ENCODE peak calls at places on chromosomes 5 and 9, in eight cellular contexts. X, N, M, G, E, Y, R and Q are unnamed samples.

GRCh38 chr5:124235576-124235975 is 510.9 kb downstream of the ZNF608 start:
- DNase-seq in X (no peak), N (no peak), M (no peak), G (no peak), E (no peak), Y (no peak), R (no peak), Q (no peak)

GRCh38 chr5:55429707-55430253 is 105.0 kb downstream of the PLPP1 start:
- DNase-seq in X (no peak), N (no peak), M (no peak), G (no peak), E (no peak), Y (no peak), R (no peak), Q (no peak)

GRCh38 chr5:82749453-82749852 is 327.7 kb downstream of the TMEM167A start:
- DNase-seq in X (no peak), N (no peak), M (no peak), G (no peak), E (no peak), Y (no peak), R (no peak), Q (no peak)

GRCh38 chr5:115414406-115415142 is 118.1 kb upstream of the CCDC112 start:
- DNase-seq in X (peak), N (no peak), M (no peak), G (no peak), E (no peak), Y (no peak), R (no peak), Q (peak)

GRCh38 chr9:77092536-77092935 is 73.1 kb downstream of the FOXB2 start:
- DNase-seq in X (no peak), N (no peak), M (no peak), G (no peak), E (no peak), Y (no peak), R (no peak), Q (no peak)

GRCh38 chr5:132457371-132458225 is 33.0 kb downstream of the IRF1 start:
- DNase-seq in X (no peak), N (peak), M (peak), G (no peak), E (no peak), Y (no peak), R (no peak), Q (no peak)

GRCh38 chr5:42467572-42467971 is 44.3 kb downstream of the GHR start:
- DNase-seq in X (no peak), N (no peak), M (no peak), G (no peak), E (no peak), Y (no peak), R (no peak), Q (no peak)

GRCh38 chr5:137822158-137822764 is 45.4 kb upstream of the MYOT start:
- DNase-seq in X (peak), N (no peak), M (peak), G (no peak), E (peak), Y (peak), R (no peak), Q (peak)

GRCh38 chr5:93622240-93622885 is 39.3 kb downstream of the NR2F1 start:
- DNase-seq in X (no peak), N (no peak), M (peak), G (no peak), E (no peak), Y (no peak), R (no peak), Q (no peak)

GRCh38 chr5:180367300-180367699 is 14.2 kb upstream of the GFPT2 start:
- DNase-seq in X (no peak), N (no peak), M (no peak), G (no peak), E (no peak), Y (no peak), R (no peak), Q (no peak)

GRCh38 chr5:4203146-4203545 is 607.5 kb downstream of the IRX1 start:
- DNase-seq in X (no peak), N (no peak), M (no peak), G (no peak), E (no peak), Y (no peak), R (no peak), Q (no peak)

GRCh38 chr9:98654247-98654646 is 54.5 kb downstream of the GABBR2 start:
- DNase-seq in X (no peak), N (no peak), M (no peak), G (no peak), E (no peak), Y (no peak), R (peak), Q (no peak)

GRCh38 chr5:119105971-119106370 is 35.1 kb downstream of the DMXL1 start:
- DNase-seq in X (no peak), N (no peak), M (no peak), G (no peak), E (no peak), Y (no peak), R (no peak), Q (no peak)

GRCh38 chr9:134679616-134680392 is 38.2 kb downstream of the COL5A1 start:
- DNase-seq in X (peak), N (no peak), M (no peak), G (no peak), E (no peak), Y (no peak), R (no peak), Q (no peak)

GRCh38 chr9:98518556-98518955 is 190.2 kb downstream of the GABBR2 start:
- DNase-seq in X (no peak), N (no peak), M (no peak), G (no peak), E (no peak), Y (no peak), R (no peak), Q (no peak)

GRCh38 chr5:113552620-113553019 is 39.1 kb downstream of the YTHDC2 start:
- DNase-seq in X (no peak), N (no peak), M (no peak), G (no peak), E (no peak), Y (no peak), R (no peak), Q (no peak)

GRCh38 chr5:140043508-140043872 is 391 bp upstream of the NRG2 start:
- DNase-seq in X (peak), N (no peak), M (no peak), G (no peak), E (peak), Y (no peak), R (no peak), Q (peak)

GRCh38 chr9:93950619-93951601 is 4.2 kb downstream of the BARX1 start:
- DNase-seq in X (peak), N (no peak), M (no peak), G (no peak), E (peak), Y (no peak), R (no peak), Q (peak)

GRCh38 chr5:60529001-60529400 is 171.0 kb downstream of the DEPDC1B start:
- DNase-seq in X (no peak), N (no peak), M (no peak), G (no peak), E (no peak), Y (no peak), R (no peak), Q (no peak)

GRCh38 chr5:72541501-72542235 is 34.5 kb upstream of the ZNF366 start:
- DNase-seq in X (no peak), N (no peak), M (no peak), G (no peak), E (no peak), Y (no peak), R (no peak), Q (no peak)

GRCh38 chr5:74679968-74680367 is 5.1 kb upstream of the HEXB start:
- DNase-seq in X (no peak), N (no peak), M (no peak), G (no peak), E (no peak), Y (no peak), R (no peak), Q (no peak)
- TF ChIP-seq CTCF in X (no peak), N (no peak), M (no peak), G (no peak), E (no peak), Y (no peak), R (no peak), Q (no peak)

DNA sequence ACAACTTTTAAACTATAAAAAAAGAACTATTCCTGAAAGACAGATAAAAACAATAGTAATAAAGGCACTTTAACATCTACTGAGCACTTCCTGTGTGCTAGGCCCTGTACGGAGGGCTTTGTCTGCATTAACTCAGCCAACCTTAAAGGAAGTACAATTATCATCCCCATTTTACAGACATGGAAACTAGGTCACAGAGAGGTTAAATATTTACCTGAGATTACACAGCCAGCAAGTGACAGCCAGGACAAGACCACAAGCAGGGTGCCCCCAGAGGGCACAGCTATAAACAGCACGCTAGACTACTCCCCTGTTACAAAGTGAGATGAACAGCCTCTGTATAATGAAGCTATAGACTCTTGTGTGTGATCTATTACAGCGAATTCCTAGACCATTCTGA is 25.5 kb downstream of the DDX31 start:
- DNase-seq in X (no peak), N (no peak), M (peak), G (no peak), E (no peak), Y (no peak), R (no peak), Q (no peak)
- TF ChIP-seq CTCF in X (no peak), N (no peak), M (peak), G (no peak), E (peak), Y (no peak), R (peak), Q (peak)

GRCh38 chr9:110785166-110785565 is 116.6 kb downstream of the MUSK start:
- DNase-seq in X (no peak), N (no peak), M (no peak), G (no peak), E (no peak), Y (no peak), R (no peak), Q (no peak)

GRCh38 chr9:110784309-110784708 is 115.7 kb downstream of the MUSK start:
- DNase-seq in X (no peak), N (no peak), M (no peak), G (no peak), E (no peak), Y (no peak), R (no peak), Q (no peak)

GRCh38 chr9:110788871-110789270 is 120.3 kb downstream of the MUSK start:
- DNase-seq in X (no peak), N (no peak), M (no peak), G (no peak), E (no peak), Y (no peak), R (peak), Q (no peak)
- TF ChIP-seq CTCF in X (no peak), N (no peak), M (no peak), G (no peak), E (no peak), Y (no peak), R (no peak), Q (no peak)

DNA sequence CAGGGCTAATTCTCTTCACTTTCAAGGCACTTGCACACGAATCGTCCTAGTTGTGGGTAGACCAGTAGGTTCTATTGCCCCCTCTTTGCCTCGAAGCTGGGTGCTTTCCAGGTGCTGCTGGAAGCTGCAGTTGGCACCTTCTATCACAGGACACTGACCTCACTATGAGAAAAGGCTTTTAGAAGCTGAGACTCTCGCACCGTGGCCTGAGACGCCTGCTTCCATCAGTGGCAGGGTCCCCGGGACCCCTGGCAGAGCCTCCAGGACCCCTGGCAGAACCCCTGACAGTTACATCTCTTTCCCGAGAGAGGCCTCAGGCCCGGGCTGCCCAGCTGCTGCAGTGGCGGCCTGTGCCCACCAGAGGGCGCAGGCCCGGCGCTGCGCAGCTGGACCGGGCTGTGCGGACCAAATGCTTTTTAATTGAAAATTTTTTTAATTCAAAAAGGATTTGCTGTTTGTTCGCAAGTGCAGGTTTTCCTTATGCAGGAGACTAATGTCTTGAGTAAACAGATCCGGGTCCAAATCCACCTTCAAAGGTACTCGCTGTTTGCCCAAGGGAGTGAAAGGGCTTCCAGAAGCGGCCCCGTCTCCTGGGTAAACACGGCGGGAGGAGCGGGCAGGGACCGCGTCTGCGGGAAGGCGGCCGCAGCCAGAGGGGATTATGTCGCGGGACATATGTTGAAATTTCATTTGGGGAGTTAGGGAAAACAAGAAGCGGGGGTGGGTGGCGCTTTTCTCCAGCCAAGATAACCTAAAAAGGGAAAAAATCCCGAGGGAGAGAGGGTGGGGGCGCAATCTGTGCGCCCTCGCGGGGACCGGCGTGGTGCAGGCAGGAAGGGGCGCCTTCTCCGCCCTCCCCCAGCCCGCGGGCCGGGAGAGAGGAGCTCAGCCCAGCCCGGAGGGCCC is 114.5 kb upstream of the LMX1B start:
- DNase-seq in X (peak), N (peak), M (peak), G (peak), E (peak), Y (no peak), R (no peak), Q (peak)
- TF ChIP-seq CTCF in X (peak), N (peak), M (peak), G (peak), E (peak), Y (peak), R (peak), Q (peak)

GRCh38 chr5:160039810-160040470 is 31.0 kb downstream of the TTC1 start:
- DNase-seq in X (no peak), N (no peak), M (no peak), G (no peak), E (no peak), Y (no peak), R (peak), Q (no peak)

GRCh38 chr5:160045004-160045403 is 36.1 kb downstream of the TTC1 start:
- DNase-seq in X (no peak), N (no peak), M (no peak), G (no peak), E (no peak), Y (no peak), R (no peak), Q (no peak)

GRCh38 chr5:160040471-160040835 is 31.5 kb downstream of the TTC1 start:
- DNase-seq in X (no peak), N (no peak), M (no peak), G (no peak), E (no peak), Y (no peak), R (no peak), Q (no peak)

GRCh38 chr5:160047362-160047761 is 38.4 kb downstream of the TTC1 start:
- DNase-seq in X (no peak), N (no peak), M (no peak), G (no peak), E (no peak), Y (no peak), R (no peak), Q (no peak)

GRCh38 chr5:160042674-160043073 is 33.7 kb downstream of the TTC1 start:
- DNase-seq in X (no peak), N (no peak), M (no peak), G (no peak), E (no peak), Y (no peak), R (no peak), Q (no peak)
- TF ChIP-seq CTCF in X (no peak), N (no peak), M (no peak), G (no peak), E (no peak), Y (no peak), R (no peak), Q (no peak)